ENCODE peak calls at places on chromosomes 13 and 19, in ten cellular contexts. One of them, this sample, is unnamed.

GRCh38 chr13:107734891-107735620 is 480.3 kb downstream of the LIG4 start:
- DNase-seq in stimulated activated CD8-positive, alpha-beta memory T cell treated with anti-CD3 and anti-CD28 coated beads, Interleukin-7, amount 100 ng/mL, for 48 hours: no peak
- DNase-seq in activated gamma-delta T cell: no peak
- DNase-seq in stimulated activated naive B cell treated with anti-CD40 and anti-IgM and Interleukin-4, amounts not matched to agents 10 μg/mL and 1 μg/mL and 100 μg/mL, for 72 hours: no peak
- DNase-seq in A673: no peak
- DNase-seq in fibroblast of lung: no peak
- DNase-seq in frontal cortex: no peak
- DNase-seq in GM04503: no peak
- DNase-seq in NCI-H1417: no peak
- DNase-seq in cardiac muscle cell: peak; percentile 3
- DNase-seq in this sample: no peak

GRCh38 chr19:10713317-10713716 is 4.6 kb upstream of the DNM2 start:
- DNase-seq in stimulated activated CD8-positive, alpha-beta memory T cell treated with anti-CD3 and anti-CD28 coated beads, Interleukin-7, amount 100 ng/mL, for 48 hours: no peak
- DNase-seq in activated gamma-delta T cell: no peak
- DNase-seq in stimulated activated naive B cell treated with anti-CD40 and anti-IgM and Interleukin-4, amounts not matched to agents 10 μg/mL and 1 μg/mL and 100 μg/mL, for 72 hours: peak; percentile 31
- DNase-seq in A673: no peak
- DNase-seq in fibroblast of lung: no peak
- DNase-seq in frontal cortex: no peak
- DNase-seq in GM04503: no peak
- DNase-seq in NCI-H1417: peak; percentile 64
- DNase-seq in cardiac muscle cell: no peak
- DNase-seq in this sample: no peak

GRCh38 chr19:35644206-35644986 is 2.9 kb downstream of the ETV2 start:
- DNase-seq in stimulated activated CD8-positive, alpha-beta memory T cell treated with anti-CD3 and anti-CD28 coated beads, Interleukin-7, amount 100 ng/mL, for 48 hours: peak; percentile 97
- DNase-seq in activated gamma-delta T cell: peak; percentile 82
- DNase-seq in stimulated activated naive B cell treated with anti-CD40 and anti-IgM and Interleukin-4, amounts not matched to agents 10 μg/mL and 1 μg/mL and 100 μg/mL, for 72 hours: peak; percentile 91
- DNase-seq in A673: peak; percentile 97
- DNase-seq in fibroblast of lung: peak; percentile 91
- DNase-seq in frontal cortex: peak; percentile 76
- DNase-seq in GM04503: peak; percentile 46
- DNase-seq in NCI-H1417: peak; percentile 89
- DNase-seq in cardiac muscle cell: peak; percentile 97
- DNase-seq in this sample: peak; percentile 91

GRCh38 chr19:13843104-13843921 is 33.6 kb upstream of the NANOS3 start:
- DNase-seq in stimulated activated CD8-positive, alpha-beta memory T cell treated with anti-CD3 and anti-CD28 coated beads, Interleukin-7, amount 100 ng/mL, for 48 hours: no peak
- DNase-seq in activated gamma-delta T cell: no peak
- DNase-seq in stimulated activated naive B cell treated with anti-CD40 and anti-IgM and Interleukin-4, amounts not matched to agents 10 μg/mL and 1 μg/mL and 100 μg/mL, for 72 hours: no peak
- DNase-seq in A673: peak; percentile 65
- DNase-seq in fibroblast of lung: no peak
- DNase-seq in frontal cortex: no peak
- DNase-seq in GM04503: no peak
- DNase-seq in NCI-H1417: peak; percentile 66
- DNase-seq in cardiac muscle cell: peak; percentile 74
- DNase-seq in this sample: peak; percentile 56

GRCh38 chr19:17777840-17778620 is 16.9 kb upstream of the B3GNT3 start:
- DNase-seq in stimulated activated CD8-positive, alpha-beta memory T cell treated with anti-CD3 and anti-CD28 coated beads, Interleukin-7, amount 100 ng/mL, for 48 hours: peak; percentile 54
- DNase-seq in activated gamma-delta T cell: no peak
- DNase-seq in stimulated activated naive B cell treated with anti-CD40 and anti-IgM and Interleukin-4, amounts not matched to agents 10 μg/mL and 1 μg/mL and 100 μg/mL, for 72 hours: peak; percentile 56
- DNase-seq in A673: peak; percentile 59
- DNase-seq in fibroblast of lung: no peak
- DNase-seq in frontal cortex: no peak
- DNase-seq in GM04503: no peak
- DNase-seq in NCI-H1417: peak; percentile 68
- DNase-seq in cardiac muscle cell: peak; percentile 64
- DNase-seq in this sample: peak; percentile 80

GRCh38 chr19:35468637-35469036 is 20.6 kb downstream of the FFAR2 start:
- DNase-seq in stimulated activated CD8-positive, alpha-beta memory T cell treated with anti-CD3 and anti-CD28 coated beads, Interleukin-7, amount 100 ng/mL, for 48 hours: peak; percentile 61
- DNase-seq in activated gamma-delta T cell: no peak
- DNase-seq in stimulated activated naive B cell treated with anti-CD40 and anti-IgM and Interleukin-4, amounts not matched to agents 10 μg/mL and 1 μg/mL and 100 μg/mL, for 72 hours: peak; percentile 70
- DNase-seq in A673: peak; percentile 51
- DNase-seq in fibroblast of lung: peak; percentile 34
- DNase-seq in frontal cortex: no peak
- DNase-seq in GM04503: peak; percentile 1
- DNase-seq in NCI-H1417: peak; percentile 49
- DNase-seq in cardiac muscle cell: peak; percentile 64
- DNase-seq in this sample: peak; percentile 28

GRCh38 chr19:48481191-48481500 is 12.0 kb downstream of the CYTH2 start:
- DNase-seq in stimulated activated CD8-positive, alpha-beta memory T cell treated with anti-CD3 and anti-CD28 coated beads, Interleukin-7, amount 100 ng/mL, for 48 hours: no peak
- DNase-seq in activated gamma-delta T cell: no peak
- DNase-seq in stimulated activated naive B cell treated with anti-CD40 and anti-IgM and Interleukin-4, amounts not matched to agents 10 μg/mL and 1 μg/mL and 100 μg/mL, for 72 hours: no peak
- DNase-seq in A673: no peak
- DNase-seq in fibroblast of lung: no peak
- DNase-seq in frontal cortex: no peak
- DNase-seq in GM04503: no peak
- DNase-seq in NCI-H1417: no peak
- DNase-seq in cardiac muscle cell: peak; percentile 49
- DNase-seq in this sample: no peak

GRCh38 chr13:70206671-70207070 is 98.4 kb upstream of the KLHL1 start:
- DNase-seq in stimulated activated CD8-positive, alpha-beta memory T cell treated with anti-CD3 and anti-CD28 coated beads, Interleukin-7, amount 100 ng/mL, for 48 hours: no peak
- DNase-seq in activated gamma-delta T cell: no peak
- DNase-seq in stimulated activated naive B cell treated with anti-CD40 and anti-IgM and Interleukin-4, amounts not matched to agents 10 μg/mL and 1 μg/mL and 100 μg/mL, for 72 hours: no peak
- DNase-seq in A673: no peak
- DNase-seq in fibroblast of lung: no peak
- DNase-seq in frontal cortex: no peak
- DNase-seq in GM04503: no peak
- DNase-seq in NCI-H1417: no peak
- DNase-seq in cardiac muscle cell: no peak
- DNase-seq in this sample: no peak

GRCh38 chr13:102777716-102778115 is 4.1 kb upstream of the TEX30 start:
- DNase-seq in stimulated activated CD8-positive, alpha-beta memory T cell treated with anti-CD3 and anti-CD28 coated beads, Interleukin-7, amount 100 ng/mL, for 48 hours: no peak
- DNase-seq in activated gamma-delta T cell: no peak
- DNase-seq in stimulated activated naive B cell treated with anti-CD40 and anti-IgM and Interleukin-4, amounts not matched to agents 10 μg/mL and 1 μg/mL and 100 μg/mL, for 72 hours: no peak
- DNase-seq in A673: no peak
- DNase-seq in fibroblast of lung: no peak
- DNase-seq in frontal cortex: no peak
- DNase-seq in GM04503: no peak
- DNase-seq in NCI-H1417: no peak
- DNase-seq in cardiac muscle cell: no peak
- DNase-seq in this sample: no peak

GRCh38 chr13:36345438-36346221 is 564 bp downstream of the SPART start:
- DNase-seq in stimulated activated CD8-positive, alpha-beta memory T cell treated with anti-CD3 and anti-CD28 coated beads, Interleukin-7, amount 100 ng/mL, for 48 hours: no peak
- DNase-seq in activated gamma-delta T cell: no peak
- DNase-seq in stimulated activated naive B cell treated with anti-CD40 and anti-IgM and Interleukin-4, amounts not matched to agents 10 μg/mL and 1 μg/mL and 100 μg/mL, for 72 hours: peak; percentile 31
- DNase-seq in A673: peak; percentile 88
- DNase-seq in fibroblast of lung: peak; percentile 93
- DNase-seq in frontal cortex: peak; percentile 31
- DNase-seq in GM04503: no peak
- DNase-seq in NCI-H1417: no peak
- DNase-seq in cardiac muscle cell: peak; percentile 94
- DNase-seq in this sample: peak; percentile 53

GRCh38 chr19:7349961-7350711 is 1.4 kb downstream of the ARHGEF18 start:
- DNase-seq in stimulated activated CD8-positive, alpha-beta memory T cell treated with anti-CD3 and anti-CD28 coated beads, Interleukin-7, amount 100 ng/mL, for 48 hours: peak; percentile 13
- DNase-seq in activated gamma-delta T cell: no peak
- DNase-seq in stimulated activated naive B cell treated with anti-CD40 and anti-IgM and Interleukin-4, amounts not matched to agents 10 μg/mL and 1 μg/mL and 100 μg/mL, for 72 hours: no peak
- DNase-seq in A673: no peak
- DNase-seq in fibroblast of lung: no peak
- DNase-seq in frontal cortex: no peak
- DNase-seq in GM04503: no peak
- DNase-seq in NCI-H1417: no peak
- DNase-seq in cardiac muscle cell: no peak
- DNase-seq in this sample: no peak

GRCh38 chr13:76019421-76020044 is 383.4 kb downstream of the LMO7 start:
- DNase-seq in stimulated activated CD8-positive, alpha-beta memory T cell treated with anti-CD3 and anti-CD28 coated beads, Interleukin-7, amount 100 ng/mL, for 48 hours: no peak
- DNase-seq in activated gamma-delta T cell: no peak
- DNase-seq in stimulated activated naive B cell treated with anti-CD40 and anti-IgM and Interleukin-4, amounts not matched to agents 10 μg/mL and 1 μg/mL and 100 μg/mL, for 72 hours: no peak
- DNase-seq in A673: peak; percentile 61
- DNase-seq in fibroblast of lung: no peak
- DNase-seq in frontal cortex: no peak
- DNase-seq in GM04503: no peak
- DNase-seq in NCI-H1417: no peak
- DNase-seq in cardiac muscle cell: no peak
- DNase-seq in this sample: peak; percentile 45

GRCh38 chr19:16801599-16801998 is 27.6 kb upstream of the SIN3B start:
- DNase-seq in stimulated activated CD8-positive, alpha-beta memory T cell treated with anti-CD3 and anti-CD28 coated beads, Interleukin-7, amount 100 ng/mL, for 48 hours: no peak
- DNase-seq in activated gamma-delta T cell: no peak
- DNase-seq in stimulated activated naive B cell treated with anti-CD40 and anti-IgM and Interleukin-4, amounts not matched to agents 10 μg/mL and 1 μg/mL and 100 μg/mL, for 72 hours: no peak
- DNase-seq in A673: peak; percentile 52
- DNase-seq in fibroblast of lung: peak; percentile 70
- DNase-seq in frontal cortex: no peak
- DNase-seq in GM04503: no peak
- DNase-seq in NCI-H1417: no peak
- DNase-seq in cardiac muscle cell: peak; percentile 47
- DNase-seq in this sample: peak; percentile 11

GRCh38 chr19:32397736-32398135 is 7.8 kb upstream of the DPY19L3 start:
- DNase-seq in stimulated activated CD8-positive, alpha-beta memory T cell treated with anti-CD3 and anti-CD28 coated beads, Interleukin-7, amount 100 ng/mL, for 48 hours: no peak
- DNase-seq in activated gamma-delta T cell: no peak
- DNase-seq in stimulated activated naive B cell treated with anti-CD40 and anti-IgM and Interleukin-4, amounts not matched to agents 10 μg/mL and 1 μg/mL and 100 μg/mL, for 72 hours: no peak
- DNase-seq in A673: no peak
- DNase-seq in fibroblast of lung: peak; percentile 72
- DNase-seq in frontal cortex: no peak
- DNase-seq in GM04503: peak; percentile 81
- DNase-seq in NCI-H1417: no peak
- DNase-seq in cardiac muscle cell: peak; percentile 78
- DNase-seq in this sample: no peak

GRCh38 chr13:110121312-110122083 is 185.5 kb downstream of the COL4A1 start:
- DNase-seq in stimulated activated CD8-positive, alpha-beta memory T cell treated with anti-CD3 and anti-CD28 coated beads, Interleukin-7, amount 100 ng/mL, for 48 hours: no peak
- DNase-seq in activated gamma-delta T cell: no peak
- DNase-seq in stimulated activated naive B cell treated with anti-CD40 and anti-IgM and Interleukin-4, amounts not matched to agents 10 μg/mL and 1 μg/mL and 100 μg/mL, for 72 hours: no peak
- DNase-seq in A673: no peak
- DNase-seq in fibroblast of lung: no peak
- DNase-seq in frontal cortex: no peak
- DNase-seq in GM04503: no peak
- DNase-seq in NCI-H1417: no peak
- DNase-seq in cardiac muscle cell: no peak
- DNase-seq in this sample: no peak